ENCODE peak calls at places on chromosomes 16 and 17, in seven cellular contexts. W is psoas muscle; K is CD8-positive, alpha-beta memory T cell; V is endodermal cell; O is thyroid gland; G is IMR-90; C is CD4-positive, alpha-beta memory T cell. M is an unnamed sample. For H3K4me1, the result is how much of the 10 kb centered on the place peaks cover.

GRCh38 chr17:66538776-66539175 is 236.4 kb downstream of the PRKCA start:
- DNase-seq in K (no peak), V (no peak), G (no peak), C (no peak), O (no peak), W (no peak), M (no peak)

GRCh38 chr16:48126801-48127644 is 28.8 kb downstream of the ABCC12 start:
- DNase-seq in C (no peak), K (no peak), G (peak), O (peak), W (no peak), V (peak), M (no peak)

GRCh38 chr16:69326172-69326873 is 4.1 kb downstream of the PDF start:
- DNase-seq in G (no peak), K (no peak), W (peak), C (no peak), O (peak), V (no peak), M (peak)

GRCh38 chr17:59298512-59298911 is 32.9 kb upstream of the YPEL2 start:
- DNase-seq in O (no peak), W (no peak), C (no peak), G (no peak), K (no peak), V (no peak), M (no peak)

GRCh38 chr17:74599023-74599399 is 6.9 kb upstream of the CD300LD start:
- DNase-seq in O (peak), C (no peak), K (no peak), G (no peak), W (no peak), V (no peak), M (no peak)

GRCh38 chr16:50025544-50025931 is 513 bp downstream of the CNEP1R1 start:
- DNase-seq in W (no peak), V (no peak), O (peak), K (peak), C (peak), G (no peak), M (no peak)

GRCh38 chr16:47713225-47713595 is 252.1 kb downstream of the PHKB start:
- DNase-seq in C (no peak), W (no peak), O (no peak), K (no peak), G (peak), V (no peak), M (no peak)

GRCh38 chr17:77882481-77883212 is 75.9 kb upstream of the TNRC6C start:
- DNase-seq in K (peak), G (peak), W (peak), O (peak), V (no peak), C (peak), M (no peak)

GRCh38 chr17:29038511-29039300 is 4.2 kb upstream of the PIPOX start:
- DNase-seq in C (no peak), K (no peak), G (no peak), V (no peak), O (no peak), W (no peak), M (no peak)

GRCh38 chr16:7492122-7492521 is 159.5 kb downstream of the RBFOX1 start:
- DNase-seq in O (no peak), C (no peak), G (no peak), W (no peak), V (no peak), K (no peak), M (no peak)

GRCh38 chr17:9291912-9292562 is 270.7 kb downstream of the NTN1 start:
- DNase-seq in K (no peak), C (peak), O (peak), W (peak), G (peak), V (peak), M (no peak)

GRCh38 chr16:75695708-75696107 is 5.6 kb downstream of the DUXB start:
- DNase-seq in K (no peak), O (no peak), V (peak), C (no peak), G (no peak), W (no peak), M (no peak)

GRCh38 chr17:8173056-8173870 is 2.9 kb downstream of the TMEM107 start:
- DNase-seq in G (peak), C (peak), W (peak), V (peak), O (peak), K (peak), M (peak)

GRCh38 chr17:77770331-77771105 is 188.0 kb upstream of the TNRC6C start:
- DNase-seq in W (no peak), G (peak), C (no peak), K (no peak), O (no peak), V (peak), M (no peak)

GRCh38 chr17:34249497-34249877 is 5.6 kb upstream of the CCL2 start:
- DNase-seq in O (no peak), G (no peak), C (no peak), K (no peak), W (no peak), V (no peak), M (no peak)

GRCh38 chr17:34252890-34253525 is 2.1 kb upstream of the CCL2 start:
- DNase-seq in V (no peak), C (no peak), O (no peak), W (no peak), K (no peak), G (no peak), M (no peak)

GRCh38 chr17:34248807-34249496 is 6.1 kb upstream of the CCL2 start:
- DNase-seq in K (no peak), O (no peak), V (no peak), W (no peak), C (no peak), G (no peak), M (no peak)

GRCh38 chr17:34252138-34252889 is 2.8 kb upstream of the CCL2 start:
- DNase-seq in V (peak), C (no peak), O (peak), W (peak), K (no peak), G (peak), M (peak)

GRCh38 chr17:34251186-34251585 is 3.9 kb upstream of the CCL2 start:
- DNase-seq in V (peak), O (no peak), K (no peak), C (no peak), G (no peak), W (no peak), M (no peak)
- H3K4me1 ChIP-seq in V (under half), O (half or more), K (under half), C (under half), G (half or more), W (under half), M (under half)

DNA sequence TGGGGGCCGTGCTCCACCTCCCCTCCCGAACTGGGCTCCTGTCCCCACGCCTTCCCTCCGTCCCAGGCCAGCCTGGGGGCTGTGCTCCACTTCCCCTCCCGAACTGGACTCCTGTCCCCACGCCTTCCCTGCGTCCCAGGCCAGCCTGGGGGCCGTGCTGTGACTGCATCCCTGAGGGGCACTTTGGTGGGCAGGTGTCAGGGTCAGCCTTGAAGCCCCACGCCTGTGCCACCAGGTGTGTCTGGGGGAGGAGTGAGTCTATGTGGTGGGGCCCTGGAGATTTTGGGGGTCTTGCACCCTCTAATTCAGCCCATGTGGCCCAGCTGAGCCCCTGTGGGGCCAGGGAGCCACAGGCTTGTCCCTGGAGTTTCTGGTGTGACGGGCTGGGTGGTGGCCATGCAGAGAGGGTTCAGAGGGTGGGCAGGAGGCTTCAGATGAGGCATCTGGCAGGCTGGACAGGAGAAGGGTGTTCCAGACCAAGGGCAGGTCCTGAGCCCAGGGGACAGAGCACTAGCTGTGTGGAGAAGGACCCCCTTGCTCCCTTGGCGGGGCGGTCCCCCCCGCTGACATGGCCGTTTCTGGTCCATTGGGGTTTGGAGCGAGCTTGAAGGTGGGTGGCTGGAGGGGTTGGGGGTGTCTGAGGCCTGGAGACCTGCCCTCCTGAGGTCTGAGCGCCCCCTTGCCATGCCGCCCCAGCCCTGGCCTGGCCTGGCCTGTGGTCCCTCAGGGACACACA is 8.2 kb downstream of the NHERF2 start:
- DNase-seq in G (no peak), O (no peak), V (no peak), C (no peak), K (no peak), W (no peak), M (no peak)
- H3K4me1 ChIP-seq in G (half or more), O (half or more), V (under half), C (under half), K (under half), W (under half), M (under half)

DNA sequence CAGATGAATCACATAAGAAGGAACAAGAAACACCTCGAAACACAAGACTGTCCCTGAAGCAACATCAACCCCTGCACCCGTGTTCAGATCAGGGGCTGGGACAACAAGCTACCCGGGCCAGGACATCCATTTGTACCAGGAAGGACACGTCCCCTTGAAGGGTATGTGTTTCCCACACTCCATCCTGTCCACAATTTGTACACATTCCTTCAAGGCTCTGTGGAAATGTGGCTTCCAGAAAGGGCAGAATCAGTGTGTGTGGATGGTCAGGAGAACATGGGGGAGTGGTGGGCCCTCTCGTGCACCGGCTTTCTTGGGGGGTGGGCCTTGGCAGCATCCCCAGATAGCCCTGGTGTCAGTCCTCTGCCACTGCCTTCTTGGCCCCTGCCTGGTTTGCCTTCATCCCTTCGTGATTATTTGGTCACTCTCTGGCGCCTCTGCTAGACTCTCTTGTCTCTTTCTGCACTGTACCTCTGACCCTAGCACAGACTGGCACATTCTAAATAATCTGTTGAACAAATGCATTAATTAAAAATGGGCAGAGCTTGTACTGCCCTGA is 10.3 kb downstream of the KIFC3 start:
- DNase-seq in O (no peak), C (no peak), G (no peak), W (peak), K (no peak), V (no peak), M (no peak)
- H3K4me1 ChIP-seq in O (under half), C (under half), G (under half), W (under half), K (under half), V (under half), M (under half)

GRCh38 chr17:27644586-27644985 is 13.6 kb downstream of the LGALS9 start:
- DNase-seq in G (no peak), C (no peak), K (no peak), O (no peak), W (peak), V (no peak), M (no peak)

GRCh38 chr17:27649929-27650328 is 18.9 kb downstream of the LGALS9 start:
- DNase-seq in K (no peak), G (no peak), O (no peak), W (peak), C (no peak), V (no peak), M (no peak)

GRCh38 chr17:27650836-27651235 is 19.8 kb downstream of the LGALS9 start:
- DNase-seq in K (no peak), O (no peak), C (no peak), W (no peak), G (no peak), V (no peak), M (no peak)

GRCh38 chr17:27646232-27646631 is 15.2 kb downstream of the LGALS9 start:
- DNase-seq in V (no peak), C (no peak), G (no peak), O (no peak), K (no peak), W (no peak), M (no peak)

GRCh38 chr17:27647755-27648154 is 16.8 kb downstream of the LGALS9 start:
- DNase-seq in C (no peak), K (no peak), W (no peak), O (no peak), G (no peak), V (no peak), M (no peak)
- H3K4me1 ChIP-seq in C (under half), K (under half), W (under half), O (under half), G (under half), V (under half), M (under half)

GRCh38 chr17:14089179-14089578 is 19.9 kb downstream of the COX10 start:
- DNase-seq in G (peak), V (no peak), W (no peak), C (no peak), K (no peak), O (no peak), M (no peak)
- H3K4me1 ChIP-seq in G (under half), V (under half), W (under half), C (under half), K (under half), O (under half), M (under half)

M was measured in right lobe of liver.